ENCODE peak calls at places on chromosome X, in four cellular contexts. K, S, L and U are unnamed samples.

GRCh38 chrX:46710927-46711623 is 47.8 kb downstream of the SLC9A7 start:
- DNase-seq in K (peak; percentile 81), L (peak; percentile 44), S (no peak), U (no peak)

GRCh38 chrX:111375747-111376146 is 36.2 kb downstream of the DCX start:
- DNase-seq in S (no peak), L (peak; percentile 4), K (no peak), U (no peak)

GRCh38 chrX:94162971-94163370 is 489.0 kb downstream of the FAM133A start:
- DNase-seq in L (no peak), K (no peak), S (no peak), U (no peak)

GRCh38 chrX:31266172-31267076 is 194.6 kb upstream of the FTHL17 start:
- DNase-seq in S (peak; percentile 35), L (peak; percentile 35), K (peak; percentile 64), U (no peak)

GRCh38 chrX:97685753-97686152 is 802.0 kb downstream of the RPA4 start:
- DNase-seq in L (peak; percentile 47), S (peak; percentile 26), K (peak; percentile 35), U (no peak)

GRCh38 chrX:128396601-128397000 is 344.4 kb upstream of the ACTRT1 start:
- DNase-seq in L (peak; percentile 63), K (no peak), S (no peak), U (no peak)

GRCh38 chrX:129771266-129771995 is 8.3 kb upstream of the SASH3 start:
- DNase-seq in L (no peak), K (no peak), S (peak; percentile 35), U (no peak)

GRCh38 chrX:71181558-71181909 is 36.9 kb downstream of the NLGN3 start:
- DNase-seq in S (no peak), K (no peak), L (no peak), U (no peak)

GRCh38 chrX:132235488-132235887 is 16.2 kb upstream of the RAP2C start:
- DNase-seq in S (no peak), K (no peak), L (no peak), U (no peak)

GRCh38 chrX:127861611-127862010 is 190.6 kb downstream of the ACTRT1 start:
- DNase-seq in S (no peak), L (no peak), K (no peak), U (no peak)